ENCODE peak calls at places on chromosome 2, in nine cellular contexts. N, K, O, X, D, M, I, J and H are unnamed samples.
A peak's percentile ranks its signal among the peaks of the same experiment; 100 is the strongest.

GRCh38 chr2:181275643-181276070 is 181.5 kb upstream of the ITGA4 start:
- DNase-seq in X (no peak), M (no peak), K (no peak), I (no peak), D (no peak), O (no peak), J (no peak), N (no peak), H (no peak)

GRCh38 chr2:37156071-37156856 is 516 bp downstream of the EIF2AK2 start:
- DNase-seq in O (peak; percentile 43), X (peak; percentile 54), N (peak; percentile 63), D (peak; percentile 35), J (peak; percentile 36), K (peak; percentile 75), M (peak; percentile 42), I (peak; percentile 60), H (peak; percentile 46)

GRCh38 chr2:196737046-196737445 is 62.4 kb downstream of the GTF3C3 start:
- DNase-seq in J (no peak), M (no peak), I (no peak), D (no peak), X (peak; percentile 52), K (no peak), N (no peak), O (no peak), H (no peak)

GRCh38 chr2:239465017-239466001 is 64.5 kb upstream of the HDAC4 start:
- DNase-seq in I (peak; percentile 82), N (peak; percentile 31), M (no peak), O (no peak), D (peak; percentile 85), J (no peak), K (peak; percentile 94), X (peak; percentile 28), H (no peak)

GRCh38 chr2:38863061-38863695 is 12.6 kb downstream of the DHX57 start:
- DNase-seq in X (no peak), N (no peak), D (no peak), I (no peak), O (no peak), M (no peak), J (no peak), K (no peak), H (no peak)

GRCh38 chr2:235595420-235596010 is 101.7 kb downstream of the AGAP1 start:
- DNase-seq in J (no peak), I (peak; percentile 80), N (peak; percentile 71), M (peak; percentile 77), D (peak; percentile 76), X (peak; percentile 77), K (peak; percentile 66), O (peak; percentile 81), H (peak; percentile 80)

GRCh38 chr2:240640939-240641338 is 15.7 kb downstream of the GPR35 start:
- DNase-seq in M (no peak), K (peak; percentile 29), I (peak; percentile 50), J (no peak), D (no peak), O (no peak), N (peak; percentile 22), X (peak; percentile 21), H (peak; percentile 30)

GRCh38 chr2:70094171-70094977 is 7.1 kb downstream of the PCBP1 start:
- DNase-seq in N (no peak), D (no peak), M (peak; percentile 29), I (no peak), X (no peak), O (peak; percentile 24), K (no peak), J (no peak), H (no peak)

GRCh38 chr2:192414794-192415193 is 220.1 kb upstream of the TMEFF2 start:
- DNase-seq in K (no peak), X (no peak), D (no peak), M (no peak), O (no peak), I (no peak), N (no peak), J (no peak), H (no peak)

GRCh38 chr2:138515084-138515483 is 13.5 kb downstream of the SPOPL start:
- DNase-seq in J (no peak), O (no peak), K (no peak), M (no peak), D (no peak), X (peak; percentile 19), I (no peak), N (no peak), H (no peak)

GRCh38 chr2:106159867-106160785 is 34.0 kb downstream of the UXS1 start:
- DNase-seq in O (no peak), X (no peak), M (no peak), J (no peak), N (no peak), I (no peak), D (no peak), K (no peak), H (no peak)

GRCh38 chr2:112941753-112942653 is 31.0 kb downstream of the IL37 start:
- DNase-seq in X (peak; percentile 69), J (peak; percentile 24), N (peak; percentile 73), O (peak; percentile 81), K (peak; percentile 70), D (peak; percentile 57), I (peak; percentile 87), M (peak; percentile 76), H (peak; percentile 73)

GRCh38 chr2:17911491-17912260 is 33.2 kb downstream of the KCNS3 start:
- DNase-seq in D (no peak), J (no peak), M (no peak), I (no peak), K (no peak), X (no peak), N (no peak), O (no peak), H (no peak)

GRCh38 chr2:120436885-120437603 is 91.1 kb downstream of the INHBB start:
- DNase-seq in O (peak; percentile 17), I (peak; percentile 92), J (no peak), D (no peak), K (no peak), M (peak; percentile 13), N (peak; percentile 22), X (peak; percentile 46), H (peak; percentile 46)

GRCh38 chr2:73265298-73266060 is 18.8 kb downstream of the FBXO41 start:
- DNase-seq in J (no peak), M (no peak), X (no peak), O (no peak), D (no peak), N (no peak), I (no peak), K (no peak), H (no peak)

GRCh38 chr2:207848545-207848928 is 78.8 kb upstream of the FZD5 start:
- DNase-seq in I (no peak), X (no peak), M (no peak), O (no peak), D (no peak), N (no peak), J (no peak), K (no peak), H (no peak)

GRCh38 chr2:207847807-207848544 is 78.3 kb upstream of the FZD5 start:
- DNase-seq in M (peak; percentile 32), D (no peak), K (no peak), O (peak; percentile 8), X (peak; percentile 68), I (peak; percentile 84), N (no peak), J (no peak), H (no peak)

GRCh38 chr2:207845202-207845864 is 75.6 kb upstream of the FZD5 start:
- DNase-seq in I (no peak), N (no peak), D (no peak), O (no peak), X (no peak), M (no peak), J (no peak), K (no peak), H (no peak)

GRCh38 chr2:207847098-207847806 is 77.5 kb upstream of the FZD5 start:
- DNase-seq in N (no peak), I (no peak), D (no peak), M (no peak), X (no peak), J (no peak), K (no peak), O (no peak), H (no peak)

GRCh38 chr2:207844648-207845047 is 74.9 kb upstream of the FZD5 start:
- DNase-seq in X (no peak), O (no peak), I (no peak), M (no peak), D (no peak), K (no peak), J (no peak), N (no peak), H (no peak)
- H3K4me3 ChIP-seq in X (no peak overlapping the region), O (no peak overlapping the region), I (no peak overlapping the region), M (no peak overlapping the region), D (no peak overlapping the region), K (no peak overlapping the region), J (no peak overlapping the region), N (no peak overlapping the region), H (no peak overlapping the region)

GRCh38 chr2:12547771-12548170 is 169.0 kb upstream of the TRIB2 start:
- DNase-seq in X (no peak), D (no peak), I (no peak), N (no peak), O (no peak), M (no peak), J (no peak), K (no peak), H (no peak)
- TF ChIP-seq CTCF in X (no peak), D (no peak), I (peak; percentile 34), N (no peak), O (peak; percentile 25), M (no peak), J (peak; percentile 12), K (no peak), H (peak; percentile 13)

GRCh38 chr2:171608168-171608567 is 79.1 kb upstream of the DYNC1I2 start:
- DNase-seq in O (no peak), N (no peak), K (no peak), X (no peak), I (no peak), J (no peak), M (no peak), D (no peak), H (no peak)
- H3K4me3 ChIP-seq in O (no peak overlapping the region), N (no peak overlapping the region), K (no peak overlapping the region), X (no peak overlapping the region), I (no peak overlapping the region), J (no peak overlapping the region), M (no peak overlapping the region), D (no peak overlapping the region), H (no peak overlapping the region)

DNA sequence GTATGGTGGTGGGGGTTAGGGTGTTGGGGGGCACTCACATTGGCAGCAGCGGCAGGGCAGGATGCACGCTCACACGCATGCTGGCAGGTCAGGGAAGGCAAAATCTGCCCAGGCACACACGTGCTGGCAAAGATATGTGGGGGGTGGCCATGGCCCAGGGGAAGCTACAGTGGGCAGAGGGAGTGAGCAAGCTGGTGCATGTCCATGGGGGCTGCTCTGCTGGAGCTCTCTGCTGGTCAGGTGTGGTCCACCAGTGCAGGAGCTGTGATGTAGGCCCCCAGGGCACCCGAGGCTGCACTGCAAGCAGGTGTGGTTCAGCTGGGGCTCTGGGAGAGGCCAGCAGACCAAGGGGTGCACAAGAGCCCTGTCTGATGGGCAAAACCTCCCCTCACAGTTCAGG is 491.5 kb upstream of the TNP1 start:
- DNase-seq in N (no peak), X (no peak), K (no peak), M (no peak), I (no peak), O (no peak), J (no peak), D (no peak), H (no peak)
- TF ChIP-seq CTCF in N (no peak), X (no peak), K (no peak), M (no peak), I (no peak), O (no peak), J (no peak), D (no peak), H (no peak)